ENCODE peak calls at places on chromosomes 12 and 14, in eight cellular contexts. W, Y, O, D, M, X, G and H are unnamed samples. For H3K4me1, the result is how much of the 10 kb centered on the place peaks cover.

GRCh38 chr12:3967556-3968160 is 94.5 kb upstream of the PARP11 start:
- DNase-seq in W (no peak), Y (no peak), O (no peak), D (no peak), M (no peak), X (no peak), G (no peak), H (no peak)

GRCh38 chr12:81792666-81793065 is 33.5 kb upstream of the PPFIA2 start:
- DNase-seq in W (no peak), Y (no peak), O (no peak), D (no peak), M (no peak), X (no peak), G (no peak), H (no peak)

GRCh38 chr14:74935340-74935640 is 12.2 kb upstream of the RPS6KL1 start:
- DNase-seq in W (no peak), Y (no peak), O (peak), D (no peak), M (no peak), X (no peak), G (no peak), H (no peak)

GRCh38 chr14:90276627-90277367 is 20.4 kb downstream of the PSMC1 start:
- DNase-seq in W (no peak), Y (no peak), O (no peak), D (no peak), M (no peak), X (no peak), G (no peak), H (no peak)

GRCh38 chr12:131473261-131473660 is 237.6 kb upstream of the SFSWAP start:
- DNase-seq in W (no peak), Y (no peak), O (peak), D (no peak), M (no peak), X (no peak), G (no peak), H (no peak)

GRCh38 chr14:35963209-35963608 is 137.1 kb downstream of the BRMS1L start:
- DNase-seq in W (no peak), Y (peak), O (no peak), D (no peak), M (no peak), X (no peak), G (no peak), H (no peak)

GRCh38 chr12:23204933-23205778 is 580.2 kb downstream of the ETNK1 start:
- DNase-seq in W (no peak), Y (peak), O (no peak), D (peak), M (no peak), X (peak), G (no peak), H (no peak)

GRCh38 chr12:112107728-112108447 is 695 bp downstream of the NAA25 start:
- DNase-seq in W (no peak), Y (peak), O (no peak), D (peak), M (peak), X (no peak), G (peak), H (peak)

GRCh38 chr14:101259748-101260147 is 301.5 kb upstream of the DIO3 start:
- DNase-seq in W (no peak), Y (no peak), O (no peak), D (no peak), M (no peak), X (no peak), G (no peak), H (no peak)

GRCh38 chr12:3041558-3042164 is 35.5 kb upstream of the TSPAN9 start:
- DNase-seq in W (peak), Y (peak), O (peak), D (peak), M (peak), X (peak), G (peak), H (peak)

GRCh38 chr12:15796493-15797141 is 7.4 kb upstream of the EPS8 start:
- DNase-seq in W (no peak), Y (no peak), O (no peak), D (no peak), M (no peak), X (peak), G (no peak), H (no peak)

GRCh38 chr12:24778486-24779304 is 170.2 kb downstream of the BCAT1 start:
- DNase-seq in W (no peak), Y (peak), O (no peak), D (no peak), M (no peak), X (peak), G (no peak), H (no peak)

GRCh38 chr14:100534528-100535286 is 52.5 kb downstream of the BEGAIN start:
- DNase-seq in W (peak), Y (no peak), O (peak), D (peak), M (peak), X (no peak), G (no peak), H (peak)

GRCh38 chr12:65100140-65100539 is 21.0 kb downstream of the WIF1 start:
- DNase-seq in W (no peak), Y (no peak), O (no peak), D (no peak), M (no peak), X (no peak), G (no peak), H (no peak)

GRCh38 chr14:53192023-53192422 is 38.9 kb upstream of the DDHD1 start:
- DNase-seq in W (no peak), Y (no peak), O (no peak), D (no peak), M (no peak), X (no peak), G (no peak), H (no peak)

GRCh38 chr12:40065636-40066035 is 40.2 kb downstream of the SLC2A13 start:
- DNase-seq in W (no peak), Y (no peak), O (no peak), D (no peak), M (no peak), X (peak), G (no peak), H (no peak)

GRCh38 chr12:72300728-72301127 is 28.6 kb downstream of the TRHDE start:
- DNase-seq in W (no peak), Y (no peak), O (no peak), D (no peak), M (no peak), X (no peak), G (no peak), H (no peak)

GRCh38 chr12:112031472-112031871 is 18.2 kb downstream of the ERP29 start:
- DNase-seq in W (no peak), Y (no peak), O (no peak), D (no peak), M (no peak), X (no peak), G (no peak), H (no peak)

GRCh38 chr12:17588968-17589367 is 501.0 kb downstream of the RERGL start:
- DNase-seq in W (no peak), Y (peak), O (no peak), D (no peak), M (no peak), X (peak), G (no peak), H (no peak)

GRCh38 chr12:111425655-111426054 is 19.9 kb downstream of the SH2B3 start:
- DNase-seq in W (no peak), Y (no peak), O (no peak), D (no peak), M (no peak), X (no peak), G (no peak), H (no peak)

GRCh38 chr12:52058631-52059324 is 7.5 kb downstream of the NR4A1 start:
- DNase-seq in W (no peak), Y (no peak), O (no peak), D (peak), M (no peak), X (no peak), G (no peak), H (no peak)

GRCh38 chr14:25006961-25007795 is 42.8 kb downstream of the STXBP6 start:
- DNase-seq in W (no peak), Y (peak), O (no peak), D (peak), M (no peak), X (peak), G (no peak), H (no peak)

GRCh38 chr14:44820230-44820964 is 141.3 kb downstream of the KLHL28 start:
- DNase-seq in W (no peak), Y (no peak), O (no peak), D (no peak), M (no peak), X (no peak), G (no peak), H (no peak)

GRCh38 chr12:26340649-26341048 is 145.3 kb downstream of the SSPN start:
- DNase-seq in W (no peak), Y (no peak), O (no peak), D (no peak), M (peak), X (no peak), G (no peak), H (peak)

GRCh38 chr14:28902930-28903329 is 136.3 kb downstream of the FOXG1 start:
- DNase-seq in W (no peak), Y (no peak), O (no peak), D (no peak), M (no peak), X (no peak), G (no peak), H (no peak)

DNA sequence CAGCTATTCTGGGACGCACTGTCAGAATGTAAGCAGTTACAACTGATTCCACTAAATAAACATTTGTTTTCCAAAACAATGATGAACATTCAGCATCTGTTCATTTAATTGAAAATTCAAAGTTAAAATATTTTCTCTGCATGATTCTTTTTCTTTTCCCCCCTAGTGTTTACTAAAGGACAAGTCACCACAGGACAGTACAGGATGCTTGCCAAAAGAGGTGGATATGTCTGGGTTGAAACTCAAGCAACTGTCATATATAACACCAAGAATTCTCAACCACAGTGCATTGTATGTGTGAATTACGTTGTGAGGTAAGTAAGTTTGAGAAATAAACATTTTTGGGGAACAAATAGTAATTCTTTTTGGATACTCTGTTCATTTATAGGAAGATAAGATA is 28.2 kb upstream of the SNAPC1 start:
- DNase-seq in W (no peak), Y (no peak), O (no peak), D (no peak), M (no peak), X (no peak), G (no peak), H (no peak)
- H3K27ac ChIP-seq in W (peak), Y (no peak), O (no peak), D (no peak), M (no peak), X (no peak), G (no peak), H (no peak)

GRCh38 chr12:105336411-105336810 is 5.9 kb downstream of the C12orf75 start:
- DNase-seq in W (no peak), Y (no peak), O (no peak), D (no peak), M (no peak), X (no peak), G (no peak), H (no peak)

GRCh38 chr12:105334001-105334400 is 3.5 kb downstream of the C12orf75 start:
- DNase-seq in W (no peak), Y (no peak), O (no peak), D (no peak), M (no peak), X (no peak), G (no peak), H (no peak)

GRCh38 chr12:105335856-105336255 is 5.4 kb downstream of the C12orf75 start:
- DNase-seq in W (no peak), Y (no peak), O (no peak), D (no peak), M (no peak), X (no peak), G (no peak), H (no peak)

GRCh38 chr12:105332925-105333324 is 2.4 kb downstream of the C12orf75 start:
- DNase-seq in W (no peak), Y (no peak), O (no peak), D (no peak), M (no peak), X (no peak), G (no peak), H (no peak)

GRCh38 chr12:105334568-105334967 is 4.1 kb downstream of the C12orf75 start:
- DNase-seq in W (no peak), Y (no peak), O (no peak), D (no peak), M (no peak), X (peak), G (no peak), H (no peak)
- H3K4me1 ChIP-seq in W (under half), Y (half or more), O (under half), D (under half), M (under half), X (under half), G (under half), H (under half)

GRCh38 chr14:94756310-94756709 is 13.6 kb downstream of the GSC start:
- DNase-seq in W (no peak), Y (no peak), O (peak), D (no peak), M (no peak), X (no peak), G (no peak), H (no peak)

GRCh38 chr14:94764573-94764972 is 5.3 kb downstream of the GSC start:
- DNase-seq in W (no peak), Y (no peak), O (peak), D (no peak), M (no peak), X (no peak), G (no peak), H (no peak)

GRCh38 chr14:94761999-94762377 is 7.9 kb downstream of the GSC start:
- DNase-seq in W (no peak), Y (no peak), O (no peak), D (no peak), M (no peak), X (peak), G (no peak), H (no peak)

GRCh38 chr14:94767321-94767878 is 2.5 kb downstream of the GSC start:
- DNase-seq in W (peak), Y (no peak), O (peak), D (no peak), M (no peak), X (no peak), G (no peak), H (no peak)

GRCh38 chr14:94761348-94761998 is 8.4 kb downstream of the GSC start:
- DNase-seq in W (no peak), Y (no peak), O (peak), D (no peak), M (no peak), X (no peak), G (no peak), H (no peak)
- TF ChIP-seq CTCF in W (no peak), Y (no peak), O (no peak), D (no peak), M (no peak), X (no peak), G (no peak), H (no peak)

DNA sequence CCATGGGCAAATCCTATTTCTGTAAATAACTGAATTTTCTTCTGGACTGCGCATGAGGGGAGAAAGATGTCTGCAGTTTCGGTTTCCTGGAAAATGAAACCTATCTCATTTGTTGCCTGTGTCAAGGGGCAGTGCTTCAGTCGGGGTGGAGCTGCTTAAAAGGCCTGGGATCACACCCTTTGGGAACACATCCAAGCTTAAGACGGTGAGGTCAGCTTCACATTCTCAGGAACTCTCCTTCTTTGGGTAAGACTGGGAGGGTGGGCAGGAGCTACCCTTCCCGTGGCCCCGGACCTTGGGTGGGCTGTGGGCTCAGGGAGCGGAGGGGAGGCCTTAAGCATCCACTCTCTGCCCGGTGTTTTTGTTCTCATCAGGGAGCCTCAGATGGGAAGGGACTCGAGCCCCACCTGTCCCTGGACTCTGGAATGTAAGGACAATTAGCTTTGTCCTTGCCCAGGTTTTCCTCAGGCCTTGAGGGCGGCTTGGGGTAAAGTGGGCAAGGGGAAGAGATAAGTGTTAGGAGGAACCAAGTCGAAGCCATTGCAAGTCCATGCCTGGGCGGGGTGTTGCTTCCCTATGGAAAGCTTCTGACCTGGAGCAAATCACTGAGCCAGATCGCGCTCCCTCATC is at the start of gene IFI27:
- DNase-seq in W (no peak), Y (no peak), O (no peak), D (peak), M (no peak), X (no peak), G (peak), H (no peak)
- H3K27ac ChIP-seq in W (no peak), Y (no peak), O (peak), D (peak), M (no peak), X (no peak), G (peak), H (peak)

GRCh38 chr14:95525999-95526398 is 8.9 kb upstream of the GLRX5 start:
- DNase-seq in W (no peak), Y (no peak), O (no peak), D (no peak), M (no peak), X (no peak), G (no peak), H (no peak)

GRCh38 chr14:95524706-95525512 is 8.5 kb upstream of the SYNE3 start:
- DNase-seq in W (no peak), Y (no peak), O (no peak), D (no peak), M (no peak), X (peak), G (no peak), H (no peak)

GRCh38 chr14:95529242-95529641 is 5.6 kb upstream of the GLRX5 start:
- DNase-seq in W (peak), Y (no peak), O (no peak), D (no peak), M (no peak), X (no peak), G (no peak), H (no peak)

GRCh38 chr14:95527392-95528002 is 7.4 kb upstream of the GLRX5 start:
- DNase-seq in W (no peak), Y (no peak), O (no peak), D (peak), M (no peak), X (no peak), G (no peak), H (no peak)

GRCh38 chr14:95526483-95527391 is 8.1 kb upstream of the GLRX5 start:
- DNase-seq in W (no peak), Y (no peak), O (no peak), D (no peak), M (no peak), X (no peak), G (no peak), H (no peak)
- H3K4me1 ChIP-seq in W (half or more), Y (under half), O (under half), D (under half), M (under half), X (under half), G (under half), H (half or more)

DNA sequence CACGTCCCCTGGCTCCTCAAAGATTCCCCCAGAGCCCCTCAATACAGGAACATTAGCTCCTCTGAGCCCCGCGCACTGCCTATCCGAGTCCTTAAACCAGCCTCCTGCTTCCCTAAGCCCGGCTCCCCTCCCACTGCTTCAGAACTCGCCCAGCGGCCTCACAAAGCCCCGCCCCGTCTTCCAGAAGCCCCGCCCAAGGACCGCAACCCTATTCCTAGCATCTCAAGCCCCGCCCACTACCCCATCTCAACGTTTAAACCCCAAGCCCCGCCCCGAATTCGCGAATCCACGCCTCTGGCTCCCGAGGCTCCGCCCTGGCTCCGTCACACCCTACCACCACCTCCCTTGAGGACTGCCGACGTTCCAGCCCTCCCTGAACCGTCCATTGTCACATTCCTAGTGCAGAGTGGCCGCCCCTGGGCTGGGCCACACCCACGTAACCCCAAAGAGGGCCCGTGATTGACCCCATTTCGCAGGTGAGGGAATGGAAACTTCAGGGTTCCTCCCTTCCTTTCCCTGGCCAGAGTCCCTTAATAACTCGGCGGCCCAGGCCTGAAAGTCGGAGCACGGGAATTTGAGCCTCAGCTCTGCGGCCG is 646 bp upstream of the CORO1C start:
- DNase-seq in W (peak), Y (peak), O (peak), D (peak), M (peak), X (peak), G (peak), H (peak)
- TF ChIP-seq CTCF in W (peak), Y (no peak), O (no peak), D (no peak), M (no peak), X (no peak), G (no peak), H (no peak)

GRCh38 chr14:96962337-96962736 is 165.2 kb downstream of the VRK1 start:
- DNase-seq in W (no peak), Y (no peak), O (no peak), D (no peak), M (no peak), X (no peak), G (no peak), H (no peak)
- H3K27ac ChIP-seq in W (no peak), Y (no peak), O (peak), D (no peak), M (no peak), X (no peak), G (no peak), H (no peak)

GRCh38 chr14:76917759-76918175 is 91.6 kb downstream of the LRRC74A start:
- DNase-seq in W (no peak), Y (no peak), O (no peak), D (peak), M (peak), X (no peak), G (peak), H (peak)

GRCh38 chr14:76919431-76919810 is 93.2 kb downstream of the LRRC74A start:
- DNase-seq in W (no peak), Y (no peak), O (no peak), D (no peak), M (peak), X (no peak), G (peak), H (no peak)

GRCh38 chr14:76918176-76918750 is 92.1 kb downstream of the LRRC74A start:
- DNase-seq in W (no peak), Y (no peak), O (peak), D (peak), M (peak), X (no peak), G (peak), H (peak)

GRCh38 chr14:76918751-76919421 is 92.7 kb downstream of the LRRC74A start:
- DNase-seq in W (peak), Y (peak), O (peak), D (peak), M (peak), X (peak), G (peak), H (peak)

DNA sequence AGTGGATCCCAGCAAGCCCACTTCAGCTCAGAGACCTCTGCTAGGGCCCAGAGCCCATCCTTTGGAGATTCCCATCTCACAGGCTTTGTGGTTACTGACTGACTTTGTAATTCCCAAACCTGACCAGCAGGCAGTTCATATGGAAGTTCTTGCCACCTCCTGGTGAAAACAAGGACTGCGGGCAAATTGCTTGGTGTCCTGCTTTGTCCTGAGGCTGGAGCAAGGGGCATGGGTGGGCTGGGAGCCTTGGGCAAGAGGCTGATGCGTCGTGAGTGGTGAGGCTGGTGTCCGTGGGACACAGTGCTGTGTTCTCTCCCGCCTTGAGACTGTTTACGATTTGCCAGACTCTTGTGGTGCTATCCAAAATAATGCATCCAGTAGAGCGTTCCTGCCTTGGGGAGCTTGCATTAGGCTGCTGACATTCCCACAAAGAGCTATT is 91.0 kb downstream of the LRRC74A start:
- DNase-seq in W (no peak), Y (peak), O (no peak), D (peak), M (no peak), X (peak), G (peak), H (peak)
- H3K4me1 ChIP-seq in W (under half), Y (half or more), O (under half), D (under half), M (under half), X (half or more), G (under half), H (half or more)